ENCODE peak calls at places on chromosomes 1 and 21, in five cellular contexts. One of them, this sample, is unnamed.

GRCh38 chr1:243433737-243434370 is 178.0 kb downstream of the SDCCAG8 start:
- DNase-seq in CD8-positive, alpha-beta T cell: no peak
- DNase-seq in foreskin fibroblast: no peak
- DNase-seq in uterus: no peak
- DNase-seq in prostate gland: no peak
- DNase-seq in this sample: peak; percentile 18

GRCh38 chr1:229058111-229058551 is 212.8 kb upstream of the RAB4A start:
- DNase-seq in prostate gland: peak; percentile 57
- DNase-seq in CD8-positive, alpha-beta T cell: no peak
- DNase-seq in uterus: no peak
- DNase-seq in foreskin fibroblast: no peak
- DNase-seq in this sample: no peak

GRCh38 chr1:106699436-106699835 is 357.0 kb upstream of the PRMT6 start:
- DNase-seq in CD8-positive, alpha-beta T cell: no peak
- DNase-seq in prostate gland: no peak
- DNase-seq in uterus: no peak
- DNase-seq in foreskin fibroblast: peak; percentile 81
- DNase-seq in this sample: peak; percentile 59

GRCh38 chr1:48853006-48853405 is 76.3 kb upstream of the BEND5 start:
- DNase-seq in CD8-positive, alpha-beta T cell: no peak
- DNase-seq in prostate gland: no peak
- DNase-seq in foreskin fibroblast: peak; percentile 95
- DNase-seq in uterus: no peak
- DNase-seq in this sample: peak; percentile 91

GRCh38 chr1:160112370-160112769 is 3.2 kb upstream of the ATP1A2 start:
- DNase-seq in uterus: no peak
- DNase-seq in prostate gland: no peak
- DNase-seq in CD8-positive, alpha-beta T cell: no peak
- DNase-seq in foreskin fibroblast: no peak
- DNase-seq in this sample: no peak

GRCh38 chr1:245285168-245285567 is 130.4 kb downstream of the KIF26B start:
- DNase-seq in prostate gland: no peak
- DNase-seq in uterus: no peak
- DNase-seq in foreskin fibroblast: no peak
- DNase-seq in CD8-positive, alpha-beta T cell: no peak
- DNase-seq in this sample: no peak

GRCh38 chr21:44482581-44483287 is 27.4 kb downstream of the LRRC3 start:
- DNase-seq in foreskin fibroblast: no peak
- DNase-seq in prostate gland: no peak
- DNase-seq in CD8-positive, alpha-beta T cell: no peak
- DNase-seq in uterus: no peak
- DNase-seq in this sample: no peak

GRCh38 chr1:108913105-108913948 is 36.5 kb downstream of the GPSM2 start:
- DNase-seq in uterus: no peak
- DNase-seq in CD8-positive, alpha-beta T cell: no peak
- DNase-seq in prostate gland: no peak
- DNase-seq in foreskin fibroblast: no peak
- DNase-seq in this sample: no peak

GRCh38 chr1:156930483-156930882 is 10.1 kb downstream of the LRRC71 start:
- DNase-seq in foreskin fibroblast: no peak
- DNase-seq in CD8-positive, alpha-beta T cell: no peak
- DNase-seq in prostate gland: no peak
- DNase-seq in uterus: no peak
- DNase-seq in this sample: no peak

GRCh38 chr1:29117381-29117780 is 6.3 kb downstream of the TMEM200B start:
- DNase-seq in foreskin fibroblast: peak; percentile 42
- DNase-seq in CD8-positive, alpha-beta T cell: no peak
- DNase-seq in prostate gland: no peak
- DNase-seq in uterus: no peak
- DNase-seq in this sample: no peak

GRCh38 chr21:15804247-15804985 is 74.6 kb downstream of the USP25 start:
- DNase-seq in foreskin fibroblast: no peak
- DNase-seq in prostate gland: no peak
- DNase-seq in uterus: no peak
- DNase-seq in CD8-positive, alpha-beta T cell: no peak
- DNase-seq in this sample: no peak

GRCh38 chr1:202130275-202130646 is 7.5 kb downstream of the GPR37L1 start:
- DNase-seq in CD8-positive, alpha-beta T cell: no peak
- DNase-seq in prostate gland: no peak
- DNase-seq in foreskin fibroblast: no peak
- DNase-seq in uterus: peak; percentile 33
- DNase-seq in this sample: no peak
- H3K4me3 ChIP-seq in CD8-positive, alpha-beta T cell: no peak overlapping the region
- H3K4me3 ChIP-seq in prostate gland: no peak overlapping the region
- H3K4me3 ChIP-seq in foreskin fibroblast: no peak overlapping the region
- H3K4me3 ChIP-seq in uterus: no peak overlapping the region
- H3K4me3 ChIP-seq in this sample: no peak overlapping the region

GRCh38 chr1:32960342-32960741 is 4.3 kb downstream of the RNF19B start:
- DNase-seq in uterus: no peak
- DNase-seq in CD8-positive, alpha-beta T cell: no peak
- DNase-seq in foreskin fibroblast: no peak
- DNase-seq in prostate gland: no peak
- DNase-seq in this sample: no peak

GRCh38 chr1:32962248-32962896 is 2.2 kb downstream of the RNF19B start:
- DNase-seq in foreskin fibroblast: peak; percentile 18
- DNase-seq in CD8-positive, alpha-beta T cell: no peak
- DNase-seq in prostate gland: no peak
- DNase-seq in uterus: no peak
- DNase-seq in this sample: no peak

GRCh38 chr1:32963746-32964460 is 706 bp downstream of the RNF19B start:
- DNase-seq in foreskin fibroblast: peak; percentile 68
- DNase-seq in uterus: peak; percentile 53
- DNase-seq in prostate gland: peak; percentile 71
- DNase-seq in CD8-positive, alpha-beta T cell: peak; percentile 13
- DNase-seq in this sample: no peak

GRCh38 chr1:32958827-32959226 is 5.8 kb downstream of the RNF19B start:
- DNase-seq in CD8-positive, alpha-beta T cell: no peak
- DNase-seq in prostate gland: no peak
- DNase-seq in uterus: no peak
- DNase-seq in foreskin fibroblast: no peak
- DNase-seq in this sample: no peak

DNA sequence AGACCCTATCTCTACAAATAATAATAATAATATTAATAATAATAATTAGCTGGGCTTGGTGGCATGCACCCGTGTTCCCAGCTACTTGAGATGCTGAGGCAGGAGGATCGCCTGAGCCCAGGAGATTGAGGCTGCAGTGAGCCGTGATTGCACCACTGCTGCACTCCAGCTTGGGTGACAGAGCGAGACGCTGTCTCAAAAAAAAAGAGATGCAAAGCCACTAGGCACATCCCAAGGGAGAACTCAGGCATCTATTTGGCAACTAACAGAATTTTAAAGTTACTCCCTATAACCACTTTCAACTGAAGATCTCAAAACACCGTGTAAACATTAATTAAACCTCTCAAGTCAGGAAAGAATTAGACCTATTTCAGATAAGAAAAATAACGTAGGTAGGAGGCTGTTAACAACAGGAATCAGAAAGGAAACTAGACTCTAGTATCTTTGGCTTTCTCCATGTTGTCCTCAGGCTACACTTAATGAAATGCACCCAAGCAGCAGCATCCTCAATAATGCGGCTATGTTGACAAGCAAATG is 3.7 kb downstream of the RNF19B start:
- DNase-seq in uterus: no peak
- DNase-seq in CD8-positive, alpha-beta T cell: no peak
- DNase-seq in foreskin fibroblast: no peak
- DNase-seq in prostate gland: no peak
- DNase-seq in this sample: no peak
- H3K4me3 ChIP-seq in uterus: no peak overlapping the region
- H3K4me3 ChIP-seq in CD8-positive, alpha-beta T cell: no peak overlapping the region
- H3K4me3 ChIP-seq in foreskin fibroblast: no peak overlapping the region
- H3K4me3 ChIP-seq in prostate gland: no peak overlapping the region
- H3K4me3 ChIP-seq in this sample: no peak overlapping the region

GRCh38 chr1:66532798-66533783 is 862 bp upstream of the SGIP1 start:
- DNase-seq in uterus: peak; percentile 46
- DNase-seq in CD8-positive, alpha-beta T cell: no peak
- DNase-seq in foreskin fibroblast: peak; percentile 85
- DNase-seq in prostate gland: no peak
- DNase-seq in this sample: peak; percentile 78
- H3K4me3 ChIP-seq in uterus: peak overlapping the region; percentile 36
- H3K4me3 ChIP-seq in CD8-positive, alpha-beta T cell: peak overlapping the region; percentile 43
- H3K4me3 ChIP-seq in foreskin fibroblast: peak overlapping the region; percentile 54
- H3K4me3 ChIP-seq in prostate gland: peak overlapping the region; percentile 4
- H3K4me3 ChIP-seq in this sample: peak overlapping the region; percentile 54

GRCh38 chr1:8562222-8562621 is 244.3 kb downstream of the SLC45A1 start:
- DNase-seq in foreskin fibroblast: no peak
- DNase-seq in prostate gland: no peak
- DNase-seq in CD8-positive, alpha-beta T cell: no peak
- DNase-seq in uterus: no peak
- DNase-seq in this sample: no peak

GRCh38 chr1:8563944-8564537 is 246.1 kb downstream of the SLC45A1 start:
- DNase-seq in prostate gland: no peak
- DNase-seq in foreskin fibroblast: no peak
- DNase-seq in uterus: no peak
- DNase-seq in CD8-positive, alpha-beta T cell: no peak
- DNase-seq in this sample: no peak

GRCh38 chr1:8560035-8560434 is 242.1 kb downstream of the SLC45A1 start:
- DNase-seq in prostate gland: no peak
- DNase-seq in CD8-positive, alpha-beta T cell: no peak
- DNase-seq in uterus: no peak
- DNase-seq in foreskin fibroblast: no peak
- DNase-seq in this sample: no peak

GRCh38 chr1:8562881-8563865 is 245.3 kb downstream of the SLC45A1 start:
- DNase-seq in uterus: no peak
- DNase-seq in prostate gland: no peak
- DNase-seq in foreskin fibroblast: peak; percentile 67
- DNase-seq in CD8-positive, alpha-beta T cell: no peak
- DNase-seq in this sample: no peak

GRCh38 chr1:8560611-8561544 is 243.0 kb downstream of the SLC45A1 start:
- DNase-seq in prostate gland: peak; percentile 24
- DNase-seq in uterus: no peak
- DNase-seq in CD8-positive, alpha-beta T cell: no peak
- DNase-seq in foreskin fibroblast: peak; percentile 66
- DNase-seq in this sample: no peak
- H3K4me3 ChIP-seq in prostate gland: no peak overlapping the region
- H3K4me3 ChIP-seq in uterus: no peak overlapping the region
- H3K4me3 ChIP-seq in CD8-positive, alpha-beta T cell: no peak overlapping the region
- H3K4me3 ChIP-seq in foreskin fibroblast: no peak overlapping the region
- H3K4me3 ChIP-seq in this sample: no peak overlapping the region

GRCh38 chr1:6279066-6279465 is 18.2 kb upstream of the GPR153 start:
- DNase-seq in uterus: no peak
- DNase-seq in CD8-positive, alpha-beta T cell: no peak
- DNase-seq in prostate gland: no peak
- DNase-seq in foreskin fibroblast: no peak
- DNase-seq in this sample: no peak
- H3K4me3 ChIP-seq in uterus: no peak overlapping the region
- H3K4me3 ChIP-seq in CD8-positive, alpha-beta T cell: no peak overlapping the region
- H3K4me3 ChIP-seq in prostate gland: no peak overlapping the region
- H3K4me3 ChIP-seq in foreskin fibroblast: no peak overlapping the region
- H3K4me3 ChIP-seq in this sample: no peak overlapping the region

DNA sequence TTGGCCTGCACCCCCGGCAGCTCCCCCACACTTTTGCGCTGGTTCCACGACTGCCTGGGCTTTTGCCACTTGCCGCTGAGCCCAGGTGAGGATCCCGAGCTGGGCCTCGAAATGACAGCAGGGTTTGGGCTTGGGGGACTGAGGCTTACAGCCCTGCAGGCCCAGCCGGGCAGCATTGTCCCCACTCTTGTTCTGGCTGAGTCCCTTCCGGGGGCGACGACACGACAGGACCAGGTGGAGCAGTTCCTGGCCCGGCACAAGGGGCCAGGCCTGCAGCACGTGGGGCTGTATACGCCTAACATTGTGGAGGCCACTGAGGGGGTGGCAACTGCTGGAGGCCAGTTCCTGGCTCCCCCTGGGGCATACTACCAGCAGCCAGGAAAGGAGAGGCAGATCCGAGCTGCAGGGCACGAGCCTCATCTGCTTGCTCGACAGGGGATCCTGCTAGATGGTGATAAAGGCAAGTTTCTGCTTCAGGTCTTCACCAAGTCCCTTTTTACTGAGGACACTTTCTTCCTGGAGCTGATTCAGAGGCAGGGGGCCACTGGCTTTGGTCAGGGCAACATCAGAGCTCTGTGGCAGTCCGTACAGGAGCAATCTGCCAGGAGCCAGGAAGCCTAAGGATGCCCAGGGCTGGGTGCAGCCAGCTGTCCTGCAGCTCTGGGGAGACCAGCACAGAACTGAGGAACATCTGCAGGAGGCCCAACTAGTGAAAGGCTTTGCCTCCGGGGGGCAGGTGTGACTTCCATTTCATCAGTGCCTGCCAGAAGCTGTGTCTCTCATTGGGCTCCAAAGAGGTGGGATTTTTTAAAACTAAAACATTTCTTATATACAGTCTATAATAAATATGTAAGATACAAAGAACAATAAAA is 1.2 kb downstream of the HPDL start:
- DNase-seq in CD8-positive, alpha-beta T cell: no peak
- DNase-seq in foreskin fibroblast: peak; percentile 23
- DNase-seq in uterus: no peak
- DNase-seq in prostate gland: no peak
- DNase-seq in this sample: no peak
- H3K4me3 ChIP-seq in CD8-positive, alpha-beta T cell: peak overlapping the region; percentile 84
- H3K4me3 ChIP-seq in foreskin fibroblast: no peak overlapping the region
- H3K4me3 ChIP-seq in uterus: no peak overlapping the region
- H3K4me3 ChIP-seq in prostate gland: no peak overlapping the region
- H3K4me3 ChIP-seq in this sample: no peak overlapping the region

DNA sequence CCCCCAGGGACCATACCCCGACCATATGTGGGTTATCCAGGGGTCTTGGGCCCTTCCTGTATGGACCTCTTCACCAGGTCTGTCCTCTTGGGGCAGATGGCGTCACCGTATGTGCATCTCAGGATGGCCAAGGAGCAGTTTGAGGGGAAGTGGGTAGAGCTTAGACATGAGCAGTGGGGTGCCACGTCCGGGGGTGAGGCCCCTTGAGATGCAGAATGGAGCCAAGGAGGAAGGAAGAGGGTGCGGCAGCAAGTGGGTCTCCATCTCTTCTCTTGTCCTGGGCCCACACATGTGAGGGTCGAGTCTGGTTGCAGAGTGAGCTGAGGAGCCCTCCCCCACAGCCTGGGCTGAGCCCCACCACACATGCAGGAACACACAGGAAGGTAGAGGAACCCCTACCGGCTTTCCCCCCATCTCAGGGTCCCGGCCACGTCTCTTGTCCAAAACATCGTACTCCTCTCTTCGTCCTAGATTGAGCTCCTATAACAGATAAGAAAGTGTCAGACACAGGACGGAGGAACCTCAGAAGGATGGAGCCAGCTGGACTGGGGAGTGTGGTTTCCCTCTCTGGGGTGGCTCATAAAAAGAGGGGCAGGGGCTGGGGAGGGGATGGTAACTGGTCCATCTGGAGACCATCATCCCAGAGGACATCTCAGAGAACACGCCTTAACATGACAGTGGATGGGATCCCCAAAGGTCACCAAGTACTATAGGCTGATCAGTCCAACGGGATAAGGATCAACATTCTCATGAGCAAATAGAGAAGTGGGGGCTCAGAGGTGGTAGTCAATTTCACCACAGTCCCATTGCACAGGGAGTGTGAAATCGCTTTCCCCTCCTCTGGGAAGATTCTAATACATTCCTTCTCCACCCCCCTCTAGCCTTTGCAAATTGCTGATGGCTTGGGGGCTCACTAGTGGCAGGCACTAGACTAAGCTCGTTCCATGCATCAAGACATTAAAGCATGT is 79.9 kb downstream of the CD247 start:
- DNase-seq in foreskin fibroblast: no peak
- DNase-seq in uterus: no peak
- DNase-seq in CD8-positive, alpha-beta T cell: no peak
- DNase-seq in prostate gland: no peak
- DNase-seq in this sample: no peak
- H3K4me3 ChIP-seq in foreskin fibroblast: no peak overlapping the region
- H3K4me3 ChIP-seq in uterus: no peak overlapping the region
- H3K4me3 ChIP-seq in CD8-positive, alpha-beta T cell: peak overlapping the region; percentile 4
- H3K4me3 ChIP-seq in prostate gland: no peak overlapping the region
- H3K4me3 ChIP-seq in this sample: no peak overlapping the region

GRCh38 chr1:151681921-151682320 is 34.7 kb downstream of the CELF3 start:
- DNase-seq in CD8-positive, alpha-beta T cell: no peak
- DNase-seq in foreskin fibroblast: no peak
- DNase-seq in prostate gland: no peak
- DNase-seq in uterus: no peak
- DNase-seq in this sample: no peak
- H3K4me3 ChIP-seq in CD8-positive, alpha-beta T cell: no peak overlapping the region
- H3K4me3 ChIP-seq in foreskin fibroblast: no peak overlapping the region
- H3K4me3 ChIP-seq in prostate gland: no peak overlapping the region
- H3K4me3 ChIP-seq in uterus: no peak overlapping the region
- H3K4me3 ChIP-seq in this sample: no peak overlapping the region

This sample was measured in skeletal muscle cell.